ENCODE peak calls at places on chromosomes 6 and 20, in six cellular contexts. N is fibroblast of pulmonary artery; T is activated T-helper 1 cell treated with Interleukin-2 at 50 U/mL for 16 hours; W is activated CD4-positive, CD25-positive, alpha-beta regulatory T cell; M is A549; Z is NCI-H524. S is an unnamed sample.

GRCh38 chr20:33013701-33014326 is 6.3 kb downstream of the BPIFB2 start:
- DNase-seq in N (no peak), T (no peak), W (no peak), M (no peak), Z (no peak), S (no peak)

GRCh38 chr20:62595491-62595890 is 46.8 kb upstream of the SLCO4A1 start:
- DNase-seq in N (peak), T (no peak), W (no peak), M (peak), Z (no peak), S (peak)

GRCh38 chr20:8326196-8326595 is 194.1 kb downstream of the PLCB1 start:
- DNase-seq in N (no peak), T (no peak), W (no peak), M (no peak), Z (no peak), S (no peak)

GRCh38 chr6:85455627-85456026 is 5.7 kb downstream of the NT5E start:
- DNase-seq in N (no peak), T (no peak), W (no peak), M (no peak), Z (no peak), S (no peak)

GRCh38 chr6:7658543-7658942 is 67.4 kb upstream of the BMP6 start:
- DNase-seq in N (no peak), T (no peak), W (no peak), M (no peak), Z (no peak), S (no peak)

GRCh38 chr20:1474817-1475603 is 8.4 kb upstream of the NSFL1C start:
- DNase-seq in N (no peak), T (no peak), W (no peak), M (no peak), Z (no peak), S (no peak)

GRCh38 chr6:48057611-48058010 is 53.4 kb downstream of the PTCHD4 start:
- DNase-seq in N (no peak), T (no peak), W (no peak), M (no peak), Z (no peak), S (no peak)

GRCh38 chr6:136767583-136768307 is 24.5 kb downstream of the MAP3K5 start:
- DNase-seq in N (peak), T (no peak), W (no peak), M (no peak), Z (no peak), S (no peak)

GRCh38 chr6:133551847-133552331 is 310.7 kb downstream of the EYA4 start:
- DNase-seq in N (peak), T (no peak), W (no peak), M (peak), Z (peak), S (no peak)

GRCh38 chr6:15573376-15573775 is 89.5 kb downstream of the DTNBP1 start:
- DNase-seq in N (no peak), T (no peak), W (no peak), M (no peak), Z (no peak), S (no peak)

GRCh38 chr6:168514216-168514615 is 73.2 kb downstream of the SMOC2 start:
- DNase-seq in N (peak), T (no peak), W (no peak), M (no peak), Z (no peak), S (no peak)

GRCh38 chr6:36740818-36741179 is 43.2 kb downstream of the RAB44 start:
- DNase-seq in N (no peak), T (no peak), W (no peak), M (no peak), Z (no peak), S (no peak)

GRCh38 chr6:101845172-101845571 is 451.7 kb downstream of the GRIK2 start:
- DNase-seq in N (no peak), T (no peak), W (no peak), M (no peak), Z (no peak), S (no peak)

GRCh38 chr6:156809034-156809433 is 31.9 kb downstream of the ARID1B start:
- DNase-seq in N (peak), T (no peak), W (no peak), M (no peak), Z (peak), S (no peak)

GRCh38 chr20:18712877-18713276 is 100.7 kb upstream of the SCP2D1 start:
- DNase-seq in N (no peak), T (no peak), W (no peak), M (no peak), Z (peak), S (no peak)

GRCh38 chr6:70166088-70166958 is 136.6 kb downstream of the COL9A1 start:
- DNase-seq in N (peak), T (no peak), W (no peak), M (peak), Z (peak), S (peak)

GRCh38 chr6:79782775-79783174 is 151.6 kb downstream of the SH3BGRL2 start:
- DNase-seq in N (no peak), T (no peak), W (no peak), M (no peak), Z (no peak), S (no peak)

S was measured in omental fat pad.